ENCODE peak calls at places on chromosomes 12 and 14, in eight cellular contexts. One of them, this sample, is unnamed.

GRCh38 chr12:114691810-114692557 is 8.0 kb upstream of the TBX3 start:
- DNase-seq in HCT116: no peak
- DNase-seq in GM12878: no peak
- DNase-seq in gastrocnemius medialis: no peak
- DNase-seq in Peyer's patch: no peak
- DNase-seq in A549: no peak
- DNase-seq in sigmoid colon: peak
- DNase-seq in body of pancreas: no peak
- DNase-seq in this sample: no peak

GRCh38 chr14:74038015-74038859 is 19.1 kb downstream of the BBOF1 start:
- DNase-seq in HCT116: no peak
- DNase-seq in GM12878: no peak
- DNase-seq in gastrocnemius medialis: no peak
- DNase-seq in Peyer's patch: no peak
- DNase-seq in A549: peak
- DNase-seq in sigmoid colon: no peak
- DNase-seq in body of pancreas: no peak
- DNase-seq in this sample: no peak

GRCh38 chr12:67498981-67499380 is 149.6 kb upstream of the DYRK2 start:
- DNase-seq in HCT116: no peak
- DNase-seq in GM12878: no peak
- DNase-seq in gastrocnemius medialis: no peak
- DNase-seq in Peyer's patch: no peak
- DNase-seq in A549: no peak
- DNase-seq in sigmoid colon: no peak
- DNase-seq in body of pancreas: no peak
- DNase-seq in this sample: no peak

GRCh38 chr12:57754411-57755193 is at the start of gene MARCHF9:
- DNase-seq in HCT116: no peak
- DNase-seq in GM12878: no peak
- DNase-seq in gastrocnemius medialis: no peak
- DNase-seq in Peyer's patch: peak
- DNase-seq in A549: no peak
- DNase-seq in sigmoid colon: peak
- DNase-seq in body of pancreas: peak
- DNase-seq in this sample: peak

GRCh38 chr14:52112336-52113018 is 43.6 kb upstream of the NID2 start:
- DNase-seq in HCT116: no peak
- DNase-seq in GM12878: no peak
- DNase-seq in gastrocnemius medialis: no peak
- DNase-seq in Peyer's patch: no peak
- DNase-seq in A549: no peak
- DNase-seq in sigmoid colon: no peak
- DNase-seq in body of pancreas: no peak
- DNase-seq in this sample: no peak

GRCh38 chr12:85155791-85156190 is 119.6 kb downstream of the LRRIQ1 start:
- DNase-seq in HCT116: peak
- DNase-seq in GM12878: no peak
- DNase-seq in gastrocnemius medialis: no peak
- DNase-seq in Peyer's patch: no peak
- DNase-seq in A549: no peak
- DNase-seq in sigmoid colon: no peak
- DNase-seq in body of pancreas: no peak
- DNase-seq in this sample: no peak

GRCh38 chr14:76564471-76565119 is 188.7 kb downstream of the ESRRB start:
- DNase-seq in HCT116: peak
- DNase-seq in GM12878: no peak
- DNase-seq in gastrocnemius medialis: no peak
- DNase-seq in Peyer's patch: no peak
- DNase-seq in A549: peak
- DNase-seq in sigmoid colon: no peak
- DNase-seq in body of pancreas: no peak
- DNase-seq in this sample: no peak

GRCh38 chr14:96309128-96309906 is 53.3 kb downstream of the BDKRB1 start:
- DNase-seq in HCT116: no peak
- DNase-seq in GM12878: no peak
- DNase-seq in gastrocnemius medialis: no peak
- DNase-seq in Peyer's patch: no peak
- DNase-seq in A549: peak
- DNase-seq in sigmoid colon: no peak
- DNase-seq in body of pancreas: no peak
- DNase-seq in this sample: no peak

GRCh38 chr12:64691227-64691792 is 67.9 kb downstream of the GNS start:
- DNase-seq in HCT116: no peak
- DNase-seq in GM12878: no peak
- DNase-seq in gastrocnemius medialis: no peak
- DNase-seq in Peyer's patch: no peak
- DNase-seq in A549: no peak
- DNase-seq in sigmoid colon: no peak
- DNase-seq in body of pancreas: no peak
- DNase-seq in this sample: no peak

GRCh38 chr12:76020731-76021672 is 10.6 kb downstream of the PHLDA1 start:
- DNase-seq in HCT116: peak
- DNase-seq in GM12878: peak
- DNase-seq in gastrocnemius medialis: no peak
- DNase-seq in Peyer's patch: no peak
- DNase-seq in A549: peak
- DNase-seq in sigmoid colon: no peak
- DNase-seq in body of pancreas: no peak
- DNase-seq in this sample: no peak

GRCh38 chr12:107662431-107662830 is 23.2 kb upstream of the PWP1 start:
- DNase-seq in HCT116: no peak
- DNase-seq in GM12878: no peak
- DNase-seq in gastrocnemius medialis: no peak
- DNase-seq in Peyer's patch: no peak
- DNase-seq in A549: no peak
- DNase-seq in sigmoid colon: no peak
- DNase-seq in body of pancreas: no peak
- DNase-seq in this sample: no peak

DNA sequence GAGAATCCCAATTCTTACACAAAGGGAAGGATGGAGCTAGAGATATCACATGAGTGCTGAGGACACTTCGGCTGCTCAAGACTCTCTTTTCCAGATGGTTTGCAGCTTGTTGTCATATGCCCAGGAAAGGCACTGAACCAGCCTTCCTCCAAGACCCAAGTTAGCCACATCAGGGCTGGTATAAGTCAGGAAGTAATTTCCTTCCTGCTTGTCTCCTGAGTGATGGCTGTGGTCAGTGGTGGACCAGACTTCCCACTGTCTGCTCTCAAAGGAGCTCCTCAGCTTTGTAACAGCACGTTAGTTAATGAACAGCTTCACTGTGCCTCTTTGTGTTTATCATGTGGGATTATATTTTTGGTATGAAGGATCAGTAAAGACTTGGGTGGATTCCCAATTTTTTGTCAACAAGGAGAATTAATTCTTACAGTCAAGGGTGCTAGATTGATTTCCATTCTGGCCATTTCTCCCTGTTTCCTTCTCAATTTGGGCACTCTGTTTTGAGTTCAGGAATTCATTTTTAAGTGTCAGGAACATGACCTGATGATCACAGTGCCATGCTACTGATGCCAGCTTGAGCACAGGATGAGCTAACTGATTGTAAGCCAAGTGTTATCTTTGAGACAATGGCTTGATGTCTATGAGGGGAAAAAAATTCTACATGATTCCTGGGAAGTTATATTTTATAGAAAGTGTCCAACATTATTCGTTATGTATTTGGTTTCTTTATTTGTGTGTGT is 145.8 kb downstream of the GCH1 start:
- DNase-seq in HCT116: no peak
- DNase-seq in GM12878: no peak
- DNase-seq in gastrocnemius medialis: no peak
- DNase-seq in Peyer's patch: no peak
- DNase-seq in A549: no peak
- DNase-seq in sigmoid colon: no peak
- DNase-seq in body of pancreas: no peak
- DNase-seq in this sample: no peak
- TF ChIP-seq POLR2A in HCT116: no peak
- TF ChIP-seq POLR2A in GM12878: no peak
- TF ChIP-seq POLR2A in gastrocnemius medialis: no peak
- TF ChIP-seq POLR2A in Peyer's patch: no peak
- TF ChIP-seq POLR2A in A549: no peak
- TF ChIP-seq POLR2A in sigmoid colon: no peak
- TF ChIP-seq POLR2A in body of pancreas: no peak
- TF ChIP-seq POLR2A in this sample: no peak

DNA sequence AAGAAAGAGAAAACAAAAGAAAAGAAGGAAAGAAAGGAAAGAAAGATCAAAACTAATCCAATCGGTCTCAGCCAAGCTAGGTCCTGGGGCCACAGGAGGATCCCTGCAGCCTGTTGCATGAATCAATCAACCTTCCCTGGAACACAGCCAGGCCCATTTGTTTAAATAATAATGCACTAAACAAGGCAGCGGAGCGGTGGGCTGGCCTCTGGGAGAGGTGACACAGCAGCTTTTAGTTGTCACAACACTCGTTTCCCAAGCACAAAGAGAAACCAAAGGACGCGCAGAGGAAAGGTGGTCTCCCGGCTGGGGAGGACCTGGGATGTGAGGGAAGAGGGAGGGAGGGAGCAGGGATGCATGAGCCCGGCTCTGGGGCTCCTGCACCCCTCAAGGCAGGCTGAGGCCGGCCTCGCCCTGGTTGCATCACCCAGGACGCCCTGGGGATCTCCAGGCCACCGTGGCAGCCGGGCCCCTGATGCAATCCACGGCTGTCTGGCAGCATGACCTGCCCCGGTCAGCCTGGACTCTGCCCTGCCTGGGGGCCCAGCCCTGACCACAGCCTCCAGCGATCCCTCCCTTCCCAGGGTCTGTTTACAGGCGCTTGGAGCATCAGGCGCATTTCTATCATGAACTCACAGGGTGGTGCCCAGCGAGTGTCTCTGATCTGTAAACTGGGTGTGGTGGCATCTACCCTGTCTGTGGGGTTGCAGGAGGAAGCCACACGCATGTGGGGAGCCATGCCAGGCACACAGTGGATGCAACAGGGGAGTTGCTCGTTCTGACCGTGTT is 32.5 kb downstream of the MMP17 start:
- DNase-seq in HCT116: peak
- DNase-seq in GM12878: no peak
- DNase-seq in gastrocnemius medialis: no peak
- DNase-seq in Peyer's patch: no peak
- DNase-seq in A549: peak
- DNase-seq in sigmoid colon: no peak
- DNase-seq in body of pancreas: no peak
- DNase-seq in this sample: no peak
- H3K4me3 ChIP-seq in HCT116: no peak
- H3K4me3 ChIP-seq in GM12878: no peak
- H3K4me3 ChIP-seq in gastrocnemius medialis: peak
- H3K4me3 ChIP-seq in Peyer's patch: no peak
- H3K4me3 ChIP-seq in A549: no peak
- H3K4me3 ChIP-seq in sigmoid colon: no peak
- H3K4me3 ChIP-seq in body of pancreas: no peak
- H3K4me3 ChIP-seq in this sample: no peak

GRCh38 chr14:39114073-39114838 is at the start of gene GEMIN2:
- DNase-seq in HCT116: peak
- DNase-seq in GM12878: peak
- DNase-seq in gastrocnemius medialis: peak
- DNase-seq in Peyer's patch: peak
- DNase-seq in A549: peak
- DNase-seq in sigmoid colon: peak
- DNase-seq in body of pancreas: peak
- DNase-seq in this sample: peak
- TF ChIP-seq POLR2A in HCT116: peak
- TF ChIP-seq POLR2A in GM12878: peak
- TF ChIP-seq POLR2A in gastrocnemius medialis: no peak
- TF ChIP-seq POLR2A in Peyer's patch: no peak
- TF ChIP-seq POLR2A in A549: peak
- TF ChIP-seq POLR2A in sigmoid colon: peak
- TF ChIP-seq POLR2A in body of pancreas: no peak
- TF ChIP-seq POLR2A in this sample: no peak

GRCh38 chr12:308511-308910 is 45.9 kb upstream of the SLC6A13 start:
- DNase-seq in HCT116: no peak
- DNase-seq in GM12878: no peak
- DNase-seq in gastrocnemius medialis: no peak
- DNase-seq in Peyer's patch: no peak
- DNase-seq in A549: no peak
- DNase-seq in sigmoid colon: no peak
- DNase-seq in body of pancreas: no peak
- DNase-seq in this sample: no peak
- H3K4me3 ChIP-seq in HCT116: no peak
- H3K4me3 ChIP-seq in GM12878: no peak
- H3K4me3 ChIP-seq in gastrocnemius medialis: no peak
- H3K4me3 ChIP-seq in Peyer's patch: no peak
- H3K4me3 ChIP-seq in A549: no peak
- H3K4me3 ChIP-seq in sigmoid colon: no peak
- H3K4me3 ChIP-seq in body of pancreas: no peak
- H3K4me3 ChIP-seq in this sample: no peak

DNA sequence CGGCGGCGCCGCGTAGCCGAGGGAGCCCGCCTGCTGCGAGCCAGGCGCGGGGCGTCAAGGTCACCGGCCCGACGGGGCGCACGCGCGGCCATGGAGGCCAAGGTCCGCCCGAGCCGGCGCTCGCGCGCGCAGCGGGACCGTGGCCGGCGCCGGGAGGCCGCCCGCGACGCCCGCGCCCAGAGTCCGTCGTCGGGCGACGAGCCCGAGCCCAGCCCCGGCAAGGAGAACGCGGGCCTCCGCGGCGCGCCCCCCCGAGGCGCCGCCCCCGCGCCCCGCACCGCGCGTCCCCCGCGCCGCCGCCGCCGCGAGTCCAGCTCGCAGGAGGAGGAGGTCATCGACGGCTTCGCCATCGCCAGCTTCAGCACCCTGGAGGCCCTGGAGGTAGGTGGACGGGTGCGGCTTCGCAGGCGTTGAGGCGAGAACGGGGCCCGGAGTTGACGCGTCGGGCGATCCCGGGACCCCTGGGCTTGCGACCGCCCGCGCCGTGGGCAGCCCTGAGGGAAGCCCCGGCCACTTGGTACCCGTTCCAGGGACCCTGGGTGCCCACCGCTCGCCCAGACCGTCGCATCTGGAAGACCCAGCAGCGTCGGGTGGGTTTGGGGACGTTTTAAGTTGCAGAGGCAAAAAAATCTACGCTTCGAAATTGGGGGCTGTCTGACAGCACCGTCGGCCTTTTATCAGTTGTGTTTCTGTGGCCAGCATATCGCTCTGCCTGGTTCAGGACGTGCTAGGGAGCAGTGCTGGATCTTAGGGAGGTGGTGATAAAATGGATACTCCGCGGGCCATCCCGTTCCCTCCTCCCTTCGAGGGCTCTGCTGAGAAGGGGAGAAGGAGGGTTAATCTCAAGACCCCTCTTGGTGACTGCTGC is 764 bp downstream of the FBRSL1 start:
- DNase-seq in HCT116: no peak
- DNase-seq in GM12878: no peak
- DNase-seq in gastrocnemius medialis: no peak
- DNase-seq in Peyer's patch: no peak
- DNase-seq in A549: no peak
- DNase-seq in sigmoid colon: no peak
- DNase-seq in body of pancreas: peak
- DNase-seq in this sample: no peak
- TF ChIP-seq POLR2A in HCT116: no peak
- TF ChIP-seq POLR2A in GM12878: peak
- TF ChIP-seq POLR2A in gastrocnemius medialis: no peak
- TF ChIP-seq POLR2A in Peyer's patch: no peak
- TF ChIP-seq POLR2A in A549: no peak
- TF ChIP-seq POLR2A in sigmoid colon: no peak
- TF ChIP-seq POLR2A in body of pancreas: no peak
- TF ChIP-seq POLR2A in this sample: no peak

This sample was measured in esophagus squamous epithelium.